ENCODE peak calls at places on chromosomes 6 and 20, in four cellular contexts. B is K562, I is HL-60, R is GM12878. H is an unnamed sample.

GRCh38 chr6:36724514-36725385 is 27.1 kb downstream of the RAB44 start:
- DNase-seq in B (peak; percentile 80), I (peak; percentile 55), R (no peak), H (no peak)

GRCh38 chr20:36154696-36155628 is at the start of gene EPB41L1:
- DNase-seq in B (no peak), I (no peak), R (no peak), H (no peak)

GRCh38 chr6:27668442-27669275 is 195.8 kb upstream of the ZNF184 start:
- DNase-seq in B (peak; percentile 82), I (peak; percentile 70), R (no peak), H (no peak)

GRCh38 chr6:143940011-143940597 is 68.0 kb downstream of the PLAGL1 start:
- DNase-seq in B (peak; percentile 90), I (peak; percentile 71), R (peak; percentile 30), H (peak; percentile 54)

GRCh38 chr20:51097334-51098176 is 74.6 kb upstream of the KCNG1 start:
- DNase-seq in B (no peak), I (no peak), R (no peak), H (no peak)

GRCh38 chr6:111503660-111504059 is 20.6 kb upstream of the REV3L start:
- DNase-seq in B (no peak), I (no peak), R (no peak), H (no peak)

GRCh38 chr20:21241400-21241799 is 61.7 kb upstream of the XRN2 start:
- DNase-seq in B (no peak), I (no peak), R (no peak), H (no peak)

GRCh38 chr20:1897965-1898464 is 2.8 kb downstream of the SIRPA start:
- DNase-seq in B (no peak), I (peak; percentile 77), R (peak; percentile 57), H (peak; percentile 46)

GRCh38 chr6:142300758-142301251 is 1.0 kb upstream of the ADGRG6 start:
- DNase-seq in B (no peak), I (no peak), R (no peak), H (no peak)

GRCh38 chr6:97147421-97147820 is 135.6 kb downstream of the MMS22L start:
- DNase-seq in B (no peak), I (no peak), R (no peak), H (no peak)

GRCh38 chr20:21613512-21613911 is 92.0 kb upstream of the PAX1 start:
- DNase-seq in B (no peak), I (no peak), R (no peak), H (no peak)

GRCh38 chr20:22914291-22914690 is 120.8 kb upstream of the SSTR4 start:
- DNase-seq in B (no peak), I (no peak), R (no peak), H (no peak)

GRCh38 chr20:43514062-43514971 is 6.8 kb downstream of the L3MBTL1 start:
- DNase-seq in B (peak; percentile 94), I (peak; percentile 95), R (peak; percentile 92), H (peak; percentile 94)

GRCh38 chr6:37021356-37022129 is 16.1 kb downstream of the FGD2 start:
- DNase-seq in B (no peak), I (peak; percentile 68), R (no peak), H (no peak)

GRCh38 chr6:130848945-130849344 is 21.7 kb downstream of the SMLR1 start:
- DNase-seq in B (no peak), I (no peak), R (no peak), H (no peak)

GRCh38 chr20:44247676-44248419 is 740 bp downstream of the GDAP1L1 start:
- DNase-seq in B (peak; percentile 91), I (peak; percentile 2), R (no peak), H (peak; percentile 56)

GRCh38 chr6:141415896-141416295 is 716.8 kb upstream of the GJE1 start:
- DNase-seq in B (no peak), I (no peak), R (no peak), H (no peak)

GRCh38 chr6:13708679-13709261 is 2.9 kb downstream of the RANBP9 start:
- DNase-seq in B (no peak), I (peak; percentile 34), R (no peak), H (no peak)

GRCh38 chr6:26304213-26305096 is 60.5 kb upstream of the BTN3A2 start:
- DNase-seq in B (no peak), I (peak; percentile 61), R (no peak), H (no peak)

GRCh38 chr6:36701401-36701991 is 3.9 kb downstream of the RAB44 start:
- DNase-seq in B (no peak), I (no peak), R (no peak), H (no peak)

GRCh38 chr6:114284281-114284680 is 58.5 kb downstream of the HS3ST5 start:
- DNase-seq in B (no peak), I (no peak), R (no peak), H (no peak)

GRCh38 chr6:119727504-119728219 is 378.1 kb upstream of the MAN1A1 start:
- DNase-seq in B (no peak), I (no peak), R (no peak), H (no peak)

GRCh38 chr20:9294081-9294480 is 220.3 kb upstream of the LAMP5 start:
- DNase-seq in B (no peak), I (no peak), R (no peak), H (no peak)

GRCh38 chr20:17863577-17864292 is 104.9 kb downstream of the SNX5 start:
- DNase-seq in B (no peak), I (no peak), R (no peak), H (no peak)

GRCh38 chr6:15086273-15087158 is 159.4 kb upstream of the JARID2 start:
- DNase-seq in B (no peak), I (peak; percentile 50), R (no peak), H (no peak)

GRCh38 chr20:34079818-34080217 is 32.2 kb downstream of the EIF2S2 start:
- DNase-seq in B (no peak), I (no peak), R (no peak), H (no peak)

GRCh38 chr20:11841972-11842461 is 75.7 kb upstream of the BTBD3 start:
- DNase-seq in B (peak; percentile 5), I (no peak), R (no peak), H (no peak)

GRCh38 chr20:44596010-44596409 is 13.6 kb downstream of the PKIG start:
- DNase-seq in B (no peak), I (no peak), R (no peak), H (no peak)

GRCh38 chr20:61658563-61658962 is 406.5 kb downstream of the CDH4 start:
- DNase-seq in B (no peak), I (no peak), R (no peak), H (no peak)

GRCh38 chr6:163383912-163384311 is 30.6 kb upstream of the QKI start:
- DNase-seq in B (no peak), I (no peak), R (no peak), H (no peak)

GRCh38 chr6:11436508-11437096 is 100.9 kb upstream of the TMEM170B start:
- DNase-seq in B (no peak), I (no peak), R (no peak), H (no peak)

GRCh38 chr20:6008254-6008653 is 45.6 kb downstream of the LRRN4 start:
- DNase-seq in B (no peak), I (peak; percentile 80), R (no peak), H (no peak)

GRCh38 chr20:6014017-6014416 is 39.8 kb downstream of the LRRN4 start:
- DNase-seq in B (no peak), I (no peak), R (no peak), H (no peak)

GRCh38 chr20:6007529-6008103 is 46.2 kb downstream of the LRRN4 start:
- DNase-seq in B (no peak), I (no peak), R (no peak), H (no peak)

GRCh38 chr20:6014957-6015356 is 38.9 kb downstream of the LRRN4 start:
- DNase-seq in B (no peak), I (no peak), R (no peak), H (no peak)

DNA sequence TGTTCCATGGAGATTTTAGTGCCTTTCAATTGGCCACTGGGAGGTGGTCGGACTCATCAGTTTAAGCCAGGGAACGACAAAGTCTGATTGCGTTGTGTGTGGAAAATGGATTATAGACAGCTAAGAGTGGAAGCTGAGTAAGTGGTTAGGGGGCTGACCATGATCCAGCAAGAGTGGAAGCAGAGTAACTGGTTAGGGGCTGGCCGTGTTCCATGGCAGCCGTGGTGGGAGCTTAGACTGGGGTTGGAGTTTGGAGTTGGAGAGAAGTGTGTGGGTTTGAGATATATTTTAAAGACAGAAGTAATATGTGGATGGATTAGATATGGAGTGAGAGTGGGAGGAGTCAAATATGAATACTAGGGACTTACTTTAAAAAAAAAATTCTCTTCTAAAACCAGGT is 41.7 kb downstream of the LRRN4 start:
- DNase-seq in B (no peak), I (no peak), R (no peak), H (no peak)
- TF ChIP-seq POLR2AphosphoS5 in B (no peak), I (no peak), R (no peak), H (no peak)

GRCh38 chr20:13771853-13772453 is 12.8 kb downstream of the ESF1 start:
- DNase-seq in B (no peak), I (no peak), R (no peak), H (no peak)
- TF ChIP-seq SPI1 in B (no peak), I (no peak), R (no peak), H (no peak)

GRCh38 chr6:125151715-125152114 is 1.9 kb upstream of the TPD52L1 start:
- DNase-seq in B (no peak), I (no peak), R (no peak), H (no peak)

GRCh38 chr6:125155344-125155743 is 1.8 kb downstream of the TPD52L1 start:
- DNase-seq in B (no peak), I (no peak), R (no peak), H (no peak)

GRCh38 chr6:125156496-125156895 is 2.9 kb downstream of the TPD52L1 start:
- DNase-seq in B (no peak), I (no peak), R (no peak), H (no peak)

GRCh38 chr6:125154184-125155135 is 887 bp downstream of the TPD52L1 start:
- DNase-seq in B (peak; percentile 57), I (no peak), R (no peak), H (peak; percentile 15)

GRCh38 chr6:125153541-125154183 is at the start of gene TPD52L1:
- DNase-seq in B (peak; percentile 83), I (peak; percentile 51), R (no peak), H (peak; percentile 65)
- TF ChIP-seq POLR2AphosphoS5 in B (peak; percentile 56), I (no peak), R (no peak), H (no peak)

DNA sequence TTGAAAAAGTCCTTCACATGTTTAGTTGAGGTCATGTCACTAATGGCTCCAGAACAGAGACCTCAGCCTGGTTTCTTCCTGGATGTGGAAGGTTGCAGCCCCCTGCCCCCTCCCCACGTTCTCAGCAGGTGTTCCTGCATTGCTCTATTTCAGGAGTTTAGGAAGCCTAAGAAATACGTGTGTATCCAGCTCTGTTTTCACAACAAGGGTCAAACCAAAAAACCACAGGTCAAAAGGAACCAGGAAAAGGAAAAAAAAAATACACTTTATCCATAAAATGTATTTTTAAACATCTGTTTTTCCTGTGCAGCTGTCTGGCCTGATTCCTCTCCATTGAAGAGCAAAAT is 107.9 kb upstream of the PLEKHG1 start:
- DNase-seq in B (no peak), I (no peak), R (no peak), H (no peak)
- TF ChIP-seq SPI1 in B (no peak), I (no peak), R (no peak), H (no peak)

GRCh38 chr6:45420909-45421699 is 43.4 kb upstream of the SUPT3H start:
- DNase-seq in B (peak; percentile 28), I (peak; percentile 28), R (no peak), H (no peak)
- TF ChIP-seq POLR2AphosphoS5 in B (no peak), I (no peak), R (no peak), H (no peak)